ENCODE peak calls at places on chromosomes 7 and 10, in five cellular contexts. One of them, this sample, is unnamed.

GRCh38 chr10:124592736-124593430 is 131.3 kb downstream of the LHPP start:
- DNase-seq in GM12878: no peak
- DNase-seq in HEK293T: no peak
- DNase-seq in H1: no peak
- DNase-seq in NT2/D1: no peak
- DNase-seq in this sample: no peak

GRCh38 chr7:94761451-94761850 is 105.5 kb upstream of the SGCE start:
- DNase-seq in GM12878: no peak
- DNase-seq in HEK293T: no peak
- DNase-seq in H1: no peak
- DNase-seq in NT2/D1: no peak
- DNase-seq in this sample: no peak

GRCh38 chr10:9869185-9869584 is 1148.5 kb upstream of the CELF2 start:
- DNase-seq in GM12878: no peak
- DNase-seq in HEK293T: no peak
- DNase-seq in H1: no peak
- DNase-seq in NT2/D1: no peak
- DNase-seq in this sample: no peak

GRCh38 chr10:125149278-125150047 is 10.9 kb downstream of the CTBP2 start:
- DNase-seq in GM12878: no peak
- DNase-seq in HEK293T: no peak
- DNase-seq in H1: no peak
- DNase-seq in NT2/D1: no peak
- DNase-seq in this sample: no peak

GRCh38 chr10:604716-605631 is 84.5 kb downstream of the DIP2C start:
- DNase-seq in GM12878: no peak
- DNase-seq in HEK293T: no peak
- DNase-seq in H1: no peak
- DNase-seq in NT2/D1: no peak
- DNase-seq in this sample: no peak

GRCh38 chr10:74081192-74081803 is 69.3 kb downstream of the AP3M1 start:
- DNase-seq in GM12878: no peak
- DNase-seq in HEK293T: peak
- DNase-seq in H1: no peak
- DNase-seq in NT2/D1: peak
- DNase-seq in this sample: peak

GRCh38 chr7:129122751-129123516 is 21.6 kb upstream of the TSPAN33 start:
- DNase-seq in GM12878: peak
- DNase-seq in HEK293T: no peak
- DNase-seq in H1: no peak
- DNase-seq in NT2/D1: no peak
- DNase-seq in this sample: no peak

GRCh38 chr7:117961235-117961634 is 88.0 kb upstream of the CTTNBP2 start:
- DNase-seq in GM12878: no peak
- DNase-seq in HEK293T: no peak
- DNase-seq in H1: no peak
- DNase-seq in NT2/D1: no peak
- DNase-seq in this sample: no peak

GRCh38 chr7:128841961-128842673 is 11.9 kb downstream of the FLNC start:
- DNase-seq in GM12878: no peak
- DNase-seq in HEK293T: peak
- DNase-seq in H1: peak
- DNase-seq in NT2/D1: no peak
- DNase-seq in this sample: no peak

GRCh38 chr7:144903201-144903600 is 67.3 kb upstream of the TPK1 start:
- DNase-seq in GM12878: no peak
- DNase-seq in HEK293T: no peak
- DNase-seq in H1: no peak
- DNase-seq in NT2/D1: no peak
- DNase-seq in this sample: no peak

GRCh38 chr7:100099452-100099851 is 1.7 kb downstream of the MCM7 start:
- DNase-seq in GM12878: no peak
- DNase-seq in HEK293T: no peak
- DNase-seq in H1: no peak
- DNase-seq in NT2/D1: no peak
- DNase-seq in this sample: no peak

GRCh38 chr10:129459762-129460539 is 7.1 kb upstream of the MGMT start:
- DNase-seq in GM12878: no peak
- DNase-seq in HEK293T: no peak
- DNase-seq in H1: no peak
- DNase-seq in NT2/D1: no peak
- DNase-seq in this sample: peak

GRCh38 chr10:28250782-28251181 is 52.1 kb downstream of the MPP7 start:
- DNase-seq in GM12878: no peak
- DNase-seq in HEK293T: no peak
- DNase-seq in H1: no peak
- DNase-seq in NT2/D1: no peak
- DNase-seq in this sample: peak

GRCh38 chr10:129758180-129758579 is 205.9 kb downstream of the EBF3 start:
- DNase-seq in GM12878: no peak
- DNase-seq in HEK293T: no peak
- DNase-seq in H1: no peak
- DNase-seq in NT2/D1: no peak
- DNase-seq in this sample: no peak

GRCh38 chr10:47164126-47164799 is 135.7 kb upstream of the GDF10 start:
- DNase-seq in GM12878: no peak
- DNase-seq in HEK293T: no peak
- DNase-seq in H1: no peak
- DNase-seq in NT2/D1: no peak
- DNase-seq in this sample: no peak

GRCh38 chr10:61751599-61751998 is 88.9 kb downstream of the CABCOCO1 start:
- DNase-seq in GM12878: no peak
- DNase-seq in HEK293T: no peak
- DNase-seq in H1: no peak
- DNase-seq in NT2/D1: no peak
- DNase-seq in this sample: no peak

GRCh38 chr10:77943086-77943901 is 16.7 kb upstream of the DLG5 start:
- DNase-seq in GM12878: no peak
- DNase-seq in HEK293T: no peak
- DNase-seq in H1: peak
- DNase-seq in NT2/D1: peak
- DNase-seq in this sample: peak

GRCh38 chr10:49287689-49288340 is 11.2 kb upstream of the C10orf71 start:
- DNase-seq in GM12878: no peak
- DNase-seq in HEK293T: no peak
- DNase-seq in H1: no peak
- DNase-seq in NT2/D1: no peak
- DNase-seq in this sample: no peak

GRCh38 chr7:112546723-112547513 is 66.1 kb downstream of the LSMEM1 start:
- DNase-seq in GM12878: no peak
- DNase-seq in HEK293T: no peak
- DNase-seq in H1: no peak
- DNase-seq in NT2/D1: no peak
- DNase-seq in this sample: peak

GRCh38 chr10:14583252-14583651 is 191.4 kb downstream of the FAM107B start:
- DNase-seq in GM12878: no peak
- DNase-seq in HEK293T: no peak
- DNase-seq in H1: no peak
- DNase-seq in NT2/D1: no peak
- DNase-seq in this sample: no peak

GRCh38 chr7:98921608-98922372 is 43.5 kb downstream of the TRRAP start:
- DNase-seq in GM12878: no peak
- DNase-seq in HEK293T: no peak
- DNase-seq in H1: peak
- DNase-seq in NT2/D1: no peak
- DNase-seq in this sample: peak

GRCh38 chr7:4931932-4932331 is 27.1 kb downstream of the MMD2 start:
- DNase-seq in GM12878: no peak
- DNase-seq in HEK293T: no peak
- DNase-seq in H1: peak
- DNase-seq in NT2/D1: no peak
- DNase-seq in this sample: peak
- TF ChIP-seq SUZ12 in GM12878: no peak
- TF ChIP-seq SUZ12 in HEK293T: no peak
- TF ChIP-seq SUZ12 in H1: no peak
- TF ChIP-seq SUZ12 in NT2/D1: no peak
- TF ChIP-seq SUZ12 in this sample: no peak

DNA sequence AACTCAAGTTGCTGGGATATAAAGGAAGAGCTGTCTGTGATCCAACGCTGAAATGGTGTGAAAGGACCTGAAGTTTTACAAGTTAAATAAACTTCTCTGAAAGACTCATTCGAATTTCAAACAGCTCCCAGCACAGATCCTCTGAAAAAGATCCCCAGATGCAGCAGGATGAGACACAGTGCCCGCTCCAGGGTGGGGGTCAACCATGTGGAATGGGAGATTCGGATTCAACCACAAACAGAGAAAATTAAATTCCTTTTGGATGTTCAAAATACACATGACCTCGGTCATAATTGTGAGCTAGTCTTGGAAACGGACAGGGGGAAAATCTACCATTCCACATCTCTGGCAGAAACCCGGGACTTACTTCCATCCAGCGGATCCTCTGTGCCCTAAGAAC is 119.6 kb downstream of the PRKAG2 start:
- DNase-seq in GM12878: no peak
- DNase-seq in HEK293T: no peak
- DNase-seq in H1: no peak
- DNase-seq in NT2/D1: no peak
- DNase-seq in this sample: no peak
- TF ChIP-seq SUZ12 in GM12878: no peak
- TF ChIP-seq SUZ12 in HEK293T: no peak
- TF ChIP-seq SUZ12 in H1: no peak
- TF ChIP-seq SUZ12 in NT2/D1: no peak
- TF ChIP-seq SUZ12 in this sample: no peak

DNA sequence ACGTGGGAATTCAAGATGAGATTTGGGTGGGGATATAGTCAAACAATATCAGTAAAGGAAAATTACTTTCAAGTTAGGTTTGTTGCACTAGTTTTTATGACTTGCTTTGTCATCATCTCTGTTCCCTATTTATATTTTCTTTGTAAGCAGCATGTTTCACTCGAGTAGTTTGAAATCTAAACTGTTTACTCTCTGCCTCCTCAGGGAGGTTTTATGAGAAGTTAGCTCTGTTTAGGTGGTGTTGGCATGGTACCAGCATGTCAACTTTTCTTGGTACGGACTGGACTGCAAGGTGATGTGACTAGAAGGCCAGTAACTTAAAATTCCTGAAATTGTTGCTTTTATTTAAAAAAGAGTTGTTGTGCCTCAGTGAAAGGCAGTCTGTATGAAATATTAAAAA is 59.2 kb upstream of the MTPN start:
- DNase-seq in GM12878: no peak
- DNase-seq in HEK293T: no peak
- DNase-seq in H1: no peak
- DNase-seq in NT2/D1: no peak
- DNase-seq in this sample: no peak
- TF ChIP-seq SUZ12 in GM12878: no peak
- TF ChIP-seq SUZ12 in HEK293T: no peak
- TF ChIP-seq SUZ12 in H1: no peak
- TF ChIP-seq SUZ12 in NT2/D1: no peak
- TF ChIP-seq SUZ12 in this sample: no peak

GRCh38 chr7:127252736-127253288 is at the start of gene GRM8:
- DNase-seq in GM12878: no peak
- DNase-seq in HEK293T: peak
- DNase-seq in H1: peak
- DNase-seq in NT2/D1: peak
- DNase-seq in this sample: peak
- TF ChIP-seq SUZ12 in GM12878: no peak
- TF ChIP-seq SUZ12 in HEK293T: no peak
- TF ChIP-seq SUZ12 in H1: no peak
- TF ChIP-seq SUZ12 in NT2/D1: no peak
- TF ChIP-seq SUZ12 in this sample: no peak

DNA sequence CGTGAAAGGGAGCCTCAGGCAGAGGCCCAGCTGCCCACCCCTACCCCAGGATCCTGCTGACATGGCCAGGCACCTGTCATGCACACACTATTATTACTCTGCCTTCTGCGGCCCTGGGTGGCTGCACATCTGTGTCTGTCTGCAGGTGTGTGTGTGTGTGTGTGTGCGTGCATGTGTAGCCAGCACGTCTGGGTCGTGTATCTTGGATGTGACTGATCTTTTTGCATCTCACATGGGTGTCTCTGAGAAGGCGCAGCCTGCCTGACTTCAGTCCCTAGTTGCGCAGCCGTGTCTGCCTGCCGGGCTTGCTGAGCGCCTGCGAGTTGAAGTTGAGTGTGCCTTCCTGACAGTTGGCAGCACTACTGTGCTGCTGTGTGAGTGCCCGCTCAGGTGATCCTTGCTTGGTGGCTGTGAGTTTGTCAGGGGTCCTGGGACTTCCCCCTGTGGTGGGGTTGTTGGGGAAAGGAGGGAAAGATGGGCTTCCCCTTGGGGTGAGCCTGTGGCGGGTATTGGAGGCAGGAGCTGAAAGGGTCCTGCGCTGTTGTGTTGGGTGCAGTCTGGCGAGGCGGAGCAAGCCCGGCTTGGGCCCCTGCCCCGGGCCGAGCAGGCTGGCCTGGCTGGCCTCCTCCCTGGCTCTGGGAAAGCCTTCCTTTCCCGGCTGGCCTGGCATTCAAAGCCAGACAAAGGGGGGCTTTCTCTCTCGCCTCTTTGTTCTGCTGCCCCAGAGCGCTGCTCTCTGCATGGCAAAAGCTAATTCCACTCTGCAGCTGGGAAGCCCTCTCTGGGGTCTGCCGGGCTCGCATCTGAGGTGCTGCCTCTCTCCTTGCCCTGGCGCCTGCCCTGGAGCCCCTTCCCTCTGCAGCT is 4.8 kb downstream of the TRIM8 start:
- DNase-seq in GM12878: no peak
- DNase-seq in HEK293T: no peak
- DNase-seq in H1: peak
- DNase-seq in NT2/D1: no peak
- DNase-seq in this sample: no peak
- TF ChIP-seq SUZ12 in GM12878: no peak
- TF ChIP-seq SUZ12 in HEK293T: no peak
- TF ChIP-seq SUZ12 in H1: no peak
- TF ChIP-seq SUZ12 in NT2/D1: no peak
- TF ChIP-seq SUZ12 in this sample: no peak

GRCh38 chr10:100978896-100979185 is 8.5 kb downstream of the MRPL43 start:
- DNase-seq in GM12878: no peak
- DNase-seq in HEK293T: no peak
- DNase-seq in H1: peak
- DNase-seq in NT2/D1: no peak
- DNase-seq in this sample: no peak

GRCh38 chr10:100978121-100978895 is 9.0 kb downstream of the MRPL43 start:
- DNase-seq in GM12878: no peak
- DNase-seq in HEK293T: no peak
- DNase-seq in H1: no peak
- DNase-seq in NT2/D1: no peak
- DNase-seq in this sample: no peak

GRCh38 chr10:100979821-100980272 is 7.5 kb downstream of the MRPL43 start:
- DNase-seq in GM12878: no peak
- DNase-seq in HEK293T: no peak
- DNase-seq in H1: no peak
- DNase-seq in NT2/D1: no peak
- DNase-seq in this sample: no peak

GRCh38 chr10:100977436-100977835 is 8.1 kb downstream of the SEMA4G start:
- DNase-seq in GM12878: no peak
- DNase-seq in HEK293T: no peak
- DNase-seq in H1: no peak
- DNase-seq in NT2/D1: no peak
- DNase-seq in this sample: no peak

GRCh38 chr10:100976906-100977305 is 7.6 kb downstream of the SEMA4G start:
- DNase-seq in GM12878: no peak
- DNase-seq in HEK293T: no peak
- DNase-seq in H1: no peak
- DNase-seq in NT2/D1: no peak
- DNase-seq in this sample: no peak
- TF ChIP-seq SUZ12 in GM12878: no peak
- TF ChIP-seq SUZ12 in HEK293T: no peak
- TF ChIP-seq SUZ12 in H1: no peak
- TF ChIP-seq SUZ12 in NT2/D1: no peak
- TF ChIP-seq SUZ12 in this sample: no peak

This sample was measured in HepG2.